ENCODE peak calls at places on chromosomes 16 and 17, in four cellular contexts. W is neuronal stem cell, A is H9, K is mesenchymal stem cell. Z is an unnamed sample.

GRCh38 chr16:57563761-57564160 is 21.3 kb downstream of the ADGRG5 start:
- DNase-seq in K (no peak), W (no peak), A (no peak), Z (no peak)

GRCh38 chr17:49552070-49552751 is 23.5 kb upstream of the NXPH3 start:
- DNase-seq in K (no peak), W (no peak), A (no peak), Z (no peak)

GRCh38 chr16:59249049-59249448 is 514.9 kb upstream of the GOT2 start:
- DNase-seq in W (no peak), K (no peak), A (peak), Z (peak)

GRCh38 chr17:74212262-74212912 is 984 bp upstream of the TTYH2 start:
- DNase-seq in A (peak), K (peak), W (no peak), Z (no peak)

GRCh38 chr17:2222901-2223616 is 80.5 kb downstream of the SMG6 start:
- DNase-seq in A (no peak), W (no peak), K (peak), Z (no peak)

GRCh38 chr16:1258218-1258587 is 2.3 kb downstream of the TPSD1 start:
- DNase-seq in K (no peak), A (no peak), W (no peak), Z (no peak)

GRCh38 chr17:32161506-32162365 is 19.4 kb downstream of the RHOT1 start:
- DNase-seq in W (no peak), K (peak), A (no peak), Z (no peak)

GRCh38 chr16:88814144-88814502 is 2.4 kb upstream of the APRT start:
- DNase-seq in K (no peak), W (no peak), A (no peak), Z (no peak)

GRCh38 chr16:67430504-67431076 is 331 bp upstream of the HSD11B2 start:
- DNase-seq in A (no peak), K (no peak), W (peak), Z (peak)

GRCh38 chr16:29307598-29308507 is 98.7 kb downstream of the NPIPB11 start:
- DNase-seq in K (peak), A (no peak), W (no peak), Z (no peak)

GRCh38 chr17:41523787-41524186 is 4.3 kb downstream of the KRT19 start:
- DNase-seq in A (no peak), W (no peak), K (no peak), Z (no peak)

GRCh38 chr16:57356547-57356946 is 2.0 kb upstream of the CCL22 start:
- DNase-seq in W (no peak), K (no peak), A (no peak), Z (no peak)

GRCh38 chr16:89191033-89191900 is 9.1 kb downstream of the SLC22A31 start:
- DNase-seq in W (no peak), K (no peak), A (peak), Z (peak)

GRCh38 chr16:73010150-73010676 is 37.7 kb downstream of the ZFHX3 start:
- DNase-seq in K (no peak), A (no peak), W (no peak), Z (no peak)

GRCh38 chr16:82630219-82630618 is 3.5 kb downstream of the CDH13 start:
- DNase-seq in K (peak), A (no peak), W (no peak), Z (no peak)

GRCh38 chr16:10521681-10522274 is 58.6 kb downstream of the EMP2 start:
- DNase-seq in K (peak), A (peak), W (peak), Z (no peak)

GRCh38 chr17:2068589-2069051 is 13.7 kb downstream of the HIC1 start:
- DNase-seq in K (peak), W (no peak), A (no peak), Z (no peak)

GRCh38 chr16:24854607-24855171 is 8.9 kb downstream of the SLC5A11 start:
- DNase-seq in W (no peak), A (no peak), K (no peak), Z (no peak)

GRCh38 chr17:45326566-45326965 is 9.7 kb upstream of the MAP3K14 start:
- DNase-seq in A (peak), W (no peak), K (no peak), Z (no peak)

GRCh38 chr16:68790130-68790761 is 53.1 kb upstream of the TANGO6 start:
- DNase-seq in W (no peak), A (no peak), K (peak), Z (no peak)

GRCh38 chr17:40832840-40833239 is 10.4 kb upstream of the KRT10 start:
- DNase-seq in W (no peak), A (no peak), K (no peak), Z (no peak)

GRCh38 chr16:72752004-72752695 is 295.8 kb downstream of the ZFHX3 start:
- DNase-seq in A (no peak), K (no peak), W (no peak), Z (no peak)

GRCh38 chr16:81214745-81215166 is 23.7 kb upstream of the BCO1 start:
- DNase-seq in K (no peak), W (no peak), A (peak), Z (peak)

GRCh38 chr17:73444021-73444420 is 132.2 kb upstream of the CDC42EP4 start:
- DNase-seq in W (no peak), A (no peak), K (no peak), Z (no peak)

GRCh38 chr17:46139365-46140210 is 53.6 kb downstream of the KANSL1 start:
- DNase-seq in K (no peak), W (no peak), A (no peak), Z (no peak)

GRCh38 chr17:66397486-66397885 is 95.1 kb downstream of the PRKCA start:
- DNase-seq in A (no peak), W (no peak), K (no peak), Z (no peak)

GRCh38 chr17:32310927-32311568 is 30.9 kb downstream of the C17orf75 start:
- DNase-seq in A (no peak), W (no peak), K (no peak), Z (no peak)

GRCh38 chr16:10871157-10871991 is 5.6 kb upstream of the CIITA start:
- DNase-seq in W (no peak), A (no peak), K (peak), Z (no peak)

GRCh38 chr16:9258423-9259051 is 167.1 kb downstream of the HAPSTR1 start:
- DNase-seq in K (no peak), W (peak), A (peak), Z (peak)

GRCh38 chr16:30092373-30093010 is 768 bp upstream of the TBX6 start:
- DNase-seq in K (peak), W (peak), A (peak), Z (no peak)

GRCh38 chr17:51435171-51435552 is 174.8 kb downstream of the UTP18 start:
- DNase-seq in W (no peak), K (no peak), A (no peak), Z (no peak)

GRCh38 chr17:13503526-13503925 is 98.2 kb downstream of the HS3ST3A1 start:
- DNase-seq in K (no peak), W (no peak), A (no peak), Z (no peak)

GRCh38 chr16:72073831-72074230 is 10.8 kb downstream of the HPR start:
- DNase-seq in A (no peak), W (no peak), K (no peak), Z (no peak)

GRCh38 chr17:50573866-50574571 is 13.5 kb downstream of the CACNA1G start:
- DNase-seq in W (no peak), K (no peak), A (no peak), Z (no peak)

GRCh38 chr17:21042434-21043295 is at the start of gene USP22:
- DNase-seq in W (peak), A (peak), K (no peak), Z (peak)

GRCh38 chr17:57422574-57423164 is 166.3 kb downstream of the MSI2 start:
- DNase-seq in W (no peak), A (no peak), K (peak), Z (no peak)

GRCh38 chr17:11268176-11268575 is 27.2 kb downstream of the SHISA6 start:
- DNase-seq in W (no peak), A (no peak), K (no peak), Z (no peak)
- H2BK12ac ChIP-seq in W (no peak), A (no peak), K (no peak), Z (no peak)

DNA sequence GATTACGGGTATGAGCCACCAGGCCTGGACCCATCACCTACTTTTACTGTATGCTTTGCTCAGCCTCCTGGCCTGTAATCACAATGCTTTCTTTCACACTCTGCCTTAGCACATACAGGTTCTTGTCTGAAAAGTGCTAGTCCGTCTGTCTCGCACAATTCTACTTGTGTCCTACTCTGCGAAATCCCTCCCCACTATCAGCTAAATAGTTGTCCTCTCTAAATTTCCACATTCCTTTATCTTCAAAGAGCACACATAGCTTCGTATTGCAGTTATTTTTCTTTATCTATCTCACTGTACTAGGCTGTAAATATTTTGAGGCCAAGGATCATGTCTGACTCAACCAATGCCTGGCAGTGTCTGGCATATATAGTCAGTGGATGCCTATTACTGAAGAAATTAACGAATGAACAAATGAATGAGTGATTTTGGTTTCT is 38.5 kb upstream of the ETV4 start:
- DNase-seq in K (no peak), W (no peak), A (no peak), Z (no peak)
- H2BK12ac ChIP-seq in K (no peak), W (no peak), A (no peak), Z (no peak)

DNA sequence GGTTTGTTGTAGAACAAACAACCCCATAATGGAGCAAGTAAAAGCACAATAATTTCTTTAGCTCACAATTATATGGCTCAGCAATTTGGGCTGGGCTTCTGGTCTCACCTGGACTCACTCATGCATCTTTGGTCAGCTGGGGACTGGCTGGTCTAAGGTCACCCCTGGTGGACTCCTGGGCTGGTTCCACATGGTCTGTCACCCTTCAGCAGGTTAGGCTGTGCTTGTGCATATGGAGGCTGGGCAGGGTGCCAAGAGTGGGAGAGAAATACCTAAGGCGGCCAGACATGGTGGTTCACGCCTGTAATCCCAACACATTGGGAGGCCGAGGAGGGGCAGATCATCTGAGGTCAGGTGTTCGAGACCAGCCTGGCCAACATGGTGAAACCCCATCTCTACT is 27.0 kb upstream of the SMURF2 start:
- DNase-seq in K (no peak), A (no peak), W (no peak), Z (no peak)
- H2BK12ac ChIP-seq in K (no peak), A (no peak), W (no peak), Z (no peak)

DNA sequence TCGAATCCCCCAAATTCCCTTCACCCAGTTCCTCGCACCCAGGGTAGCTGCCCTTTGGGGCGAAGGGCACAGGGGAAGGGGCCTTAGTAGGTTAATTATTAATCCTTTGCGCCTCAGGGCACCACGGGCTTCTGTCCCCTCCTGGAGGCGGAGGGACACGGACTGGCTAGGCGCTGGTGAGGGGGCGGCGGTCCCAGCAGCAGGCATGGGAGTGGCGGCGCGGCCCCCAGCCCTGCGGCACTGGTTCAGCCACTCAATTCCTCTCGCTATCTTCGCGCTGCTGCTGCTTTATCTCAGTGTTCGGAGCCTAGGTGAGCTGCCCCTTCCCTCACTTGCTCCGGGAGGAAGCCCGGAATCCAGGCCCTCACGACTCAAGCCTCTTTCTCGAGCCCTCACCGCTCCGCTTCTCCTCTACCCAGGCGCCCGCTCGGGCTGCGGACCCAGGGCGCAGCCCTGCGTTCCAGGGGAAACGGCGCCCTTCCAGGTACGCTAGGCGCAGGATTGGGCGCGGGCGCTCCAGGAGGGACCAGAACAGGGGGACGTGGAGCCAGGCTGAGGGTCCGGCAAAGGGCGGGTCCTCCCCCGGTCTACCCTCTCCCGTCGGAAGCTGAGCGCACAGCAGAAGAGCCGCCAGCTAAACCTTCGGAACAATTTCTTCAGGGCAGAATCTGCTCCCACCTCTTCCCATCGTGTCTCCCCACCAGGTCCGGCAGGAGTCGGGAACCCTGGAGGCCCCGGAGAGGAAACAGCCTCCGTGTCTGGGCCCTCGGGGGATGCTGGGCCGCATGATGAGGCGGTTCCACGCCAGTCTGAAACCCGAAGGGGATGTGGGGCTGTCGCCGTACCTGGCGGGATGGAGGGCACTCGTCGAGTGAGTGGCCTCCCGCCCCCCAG is at the start of gene GLTPD2:
- DNase-seq in W (peak), A (peak), K (peak), Z (peak)
- H2BK12ac ChIP-seq in W (peak), A (peak), K (no peak), Z (peak)

GRCh38 chr17:81260641-81261040 is 21.5 kb downstream of the NDUFAF8 start:
- DNase-seq in A (no peak), W (no peak), K (no peak), Z (no peak)

GRCh38 chr17:81259058-81259605 is 20.0 kb downstream of the NDUFAF8 start:
- DNase-seq in A (no peak), W (no peak), K (no peak), Z (no peak)

GRCh38 chr17:81261582-81262336 is 22.6 kb downstream of the NDUFAF8 start:
- DNase-seq in A (no peak), W (no peak), K (no peak), Z (no peak)

GRCh38 chr17:81261096-81261495 is 22.0 kb downstream of the NDUFAF8 start:
- DNase-seq in K (no peak), W (no peak), A (no peak), Z (no peak)

DNA sequence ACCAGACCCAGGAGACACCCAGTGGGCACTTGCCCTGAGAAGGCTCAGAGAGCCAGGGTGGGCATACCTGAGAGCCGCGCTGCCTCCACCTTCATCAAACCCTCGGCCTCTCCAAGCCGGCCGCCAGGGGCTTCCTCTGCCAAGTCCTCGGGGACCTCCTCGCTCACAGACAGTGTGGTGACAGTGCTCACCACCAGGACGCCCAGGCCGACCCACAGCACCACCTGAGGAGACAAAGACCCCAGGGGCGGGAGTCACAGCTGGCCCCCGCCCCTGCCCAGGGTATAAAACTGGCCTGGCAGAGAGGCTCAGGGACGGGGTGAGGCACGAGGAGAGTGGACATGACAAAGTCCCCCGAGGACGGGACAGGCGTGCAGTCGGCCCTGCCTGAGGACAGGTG is 21.1 kb downstream of the NDUFAF8 start:
- DNase-seq in K (no peak), A (no peak), W (no peak), Z (no peak)
- H2BK12ac ChIP-seq in K (no peak), A (no peak), W (no peak), Z (no peak)

DNA sequence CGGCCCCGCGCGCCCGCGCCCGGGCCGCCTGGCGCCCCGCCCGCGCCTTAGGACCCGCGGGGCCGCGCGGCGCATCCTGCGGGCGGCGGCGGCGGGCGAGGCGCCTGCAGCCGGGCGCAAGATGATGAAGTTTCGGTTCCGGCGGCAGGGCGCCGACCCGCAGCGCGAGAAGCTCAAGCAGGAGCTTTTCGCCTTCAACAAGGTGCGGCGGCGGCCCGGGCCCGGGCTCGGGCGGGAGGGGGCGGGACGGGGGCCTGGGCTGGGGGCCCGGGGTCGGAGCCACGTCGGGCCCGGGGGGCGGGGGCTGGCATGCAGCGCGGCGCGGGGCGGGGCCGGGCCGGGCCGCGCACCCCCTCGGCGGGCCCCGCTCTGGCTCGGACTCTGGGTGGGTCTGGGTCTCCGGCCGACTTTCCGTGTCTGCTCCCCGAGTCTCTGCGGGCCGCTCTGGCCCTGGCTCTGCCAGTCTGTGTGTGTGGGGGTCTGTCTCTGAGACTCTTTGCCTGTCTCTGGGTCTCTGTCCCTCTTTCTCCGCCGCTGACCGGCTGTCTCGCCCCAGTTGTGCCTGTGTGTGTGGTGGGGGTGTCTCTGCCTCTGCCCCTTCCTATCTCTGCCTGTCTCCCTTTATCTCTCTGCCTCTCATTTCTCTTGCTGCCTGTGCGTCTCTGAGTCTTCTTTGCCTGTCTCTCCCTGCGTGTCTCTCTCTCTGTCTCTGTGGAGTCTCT is at the start of gene LLGL1:
- DNase-seq in W (no peak), A (no peak), K (peak), Z (no peak)
- H2BK12ac ChIP-seq in W (peak), A (peak), K (peak), Z (peak)

GRCh38 chr16:86630471-86630870 is 52.1 kb downstream of the FOXL1 start:
- DNase-seq in W (no peak), K (no peak), A (no peak), Z (no peak)
- H2BK12ac ChIP-seq in W (no peak), K (no peak), A (no peak), Z (no peak)

DNA sequence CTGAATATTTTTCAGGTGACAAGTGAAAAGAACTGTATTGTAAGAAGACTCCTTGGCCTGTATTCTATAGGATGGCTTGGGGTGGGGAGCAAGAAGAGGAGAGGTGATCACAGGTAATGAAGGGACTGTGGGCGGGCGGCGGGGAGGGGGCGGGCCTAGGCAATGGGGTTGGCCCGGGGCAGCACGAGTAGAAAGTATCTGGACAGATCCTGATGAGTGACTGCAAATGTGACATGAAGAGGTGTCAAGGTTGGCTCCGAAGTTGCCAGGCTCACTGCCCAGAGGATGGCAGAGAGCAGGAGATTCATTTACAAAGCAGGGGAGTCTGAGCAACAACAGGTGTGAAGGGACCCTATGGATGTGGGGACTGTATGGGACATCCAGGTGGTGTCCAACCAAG is 10.8 kb upstream of the G6PC1 start:
- DNase-seq in K (no peak), A (no peak), W (no peak), Z (no peak)
- H2BK12ac ChIP-seq in K (no peak), A (no peak), W (no peak), Z (no peak)

Z was measured in H1.